ENCODE peak calls at places on chromosomes 7 and 10, in seven cellular contexts. L, R, Z, C, V, Y and N are unnamed samples. For H3K4me1, the result is how much of the 10 kb centered on the place peaks cover.

GRCh38 chr10:48450233-48450810 is 143.8 kb downstream of the MAPK8 start:
- DNase-seq in C (no peak), Z (no peak), L (peak), V (no peak), Y (no peak), R (no peak), N (no peak)

GRCh38 chr10:46226900-46227558 is 59.8 kb upstream of the ANTXRL start:
- DNase-seq in L (peak), V (no peak), C (no peak), Z (no peak), R (no peak), Y (no peak), N (no peak)

GRCh38 chr7:2526659-2527504 is 7.3 kb downstream of the LFNG start:
- DNase-seq in R (no peak), Z (no peak), L (no peak), V (no peak), Y (no peak), C (no peak), N (no peak)

GRCh38 chr7:116524609-116525297 is at the start of gene CAV1:
- DNase-seq in L (peak), Z (peak), C (peak), V (peak), R (no peak), Y (peak), N (peak)

GRCh38 chr7:91407942-91408341 is 143.7 kb downstream of the FZD1 start:
- DNase-seq in Y (no peak), V (no peak), Z (no peak), C (no peak), R (no peak), L (no peak), N (no peak)

GRCh38 chr7:108002726-108003590 is at the start of gene LAMB1:
- DNase-seq in V (peak), R (no peak), Z (peak), C (peak), Y (no peak), L (peak), N (peak)

GRCh38 chr10:10294801-10295515 is 722.7 kb upstream of the CELF2 start:
- DNase-seq in Y (no peak), L (no peak), C (no peak), R (no peak), Z (no peak), V (no peak), N (no peak)

GRCh38 chr7:69373171-69374035 is 224.9 kb upstream of the AUTS2 start:
- DNase-seq in Y (no peak), C (peak), Z (no peak), R (no peak), L (no peak), V (no peak), N (peak)

GRCh38 chr10:118286051-118286838 is 55.9 kb downstream of the FAM204A start:
- DNase-seq in Y (no peak), V (no peak), R (no peak), Z (no peak), L (no peak), C (no peak), N (no peak)

GRCh38 chr7:12327922-12328321 is 75.7 kb downstream of the VWDE start:
- DNase-seq in Z (no peak), Y (no peak), L (no peak), R (no peak), C (no peak), V (no peak), N (no peak)

GRCh38 chr10:43945908-43946307 is 297.2 kb upstream of the ZNF32 start:
- DNase-seq in C (no peak), Y (no peak), L (no peak), R (no peak), V (no peak), Z (no peak), N (no peak)

GRCh38 chr10:52379287-52379686 is 65.2 kb downstream of the DKK1 start:
- DNase-seq in Z (no peak), R (no peak), C (no peak), L (no peak), V (peak), Y (no peak), N (no peak)

GRCh38 chr10:86553639-86554038 is 32.0 kb upstream of the WAPL start:
- DNase-seq in Y (no peak), V (no peak), L (no peak), R (no peak), C (no peak), Z (no peak), N (no peak)

GRCh38 chr10:6513509-6513908 is 66.6 kb downstream of the PRKCQ start:
- DNase-seq in Y (no peak), L (no peak), Z (no peak), V (no peak), R (no peak), C (no peak), N (no peak)

GRCh38 chr10:100485336-100485735 is 22.5 kb downstream of the WNT8B start:
- DNase-seq in V (no peak), C (no peak), Y (no peak), L (peak), Z (no peak), R (no peak), N (no peak)

GRCh38 chr10:32393942-32394341 is 47.0 kb upstream of the EPC1 start:
- DNase-seq in Y (no peak), V (no peak), L (no peak), R (no peak), Z (no peak), C (no peak), N (no peak)

GRCh38 chr10:25725917-25726716 is 207.9 kb upstream of the MYO3A start:
- DNase-seq in L (no peak), Y (peak), R (no peak), V (peak), Z (peak), C (peak), N (peak)

GRCh38 chr10:128013626-128014025 is 106.7 kb downstream of the PTPRE start:
- DNase-seq in C (no peak), Y (peak), L (no peak), V (peak), R (no peak), Z (peak), N (no peak)

GRCh38 chr7:68725843-68726242 is 872.4 kb upstream of the AUTS2 start:
- DNase-seq in L (no peak), C (no peak), Z (no peak), R (no peak), V (no peak), Y (no peak), N (no peak)

GRCh38 chr10:46539596-46540411 is 16.7 kb downstream of the GPRIN2 start:
- DNase-seq in V (no peak), Z (no peak), C (peak), R (no peak), Y (no peak), L (no peak), N (peak)

GRCh38 chr7:101832205-101832631 is 14.8 kb downstream of the CUX1 start:
- DNase-seq in Z (no peak), V (no peak), R (no peak), C (no peak), L (no peak), Y (no peak), N (no peak)

GRCh38 chr10:53597835-53598251 is 825.3 kb upstream of the MBL2 start:
- DNase-seq in Z (no peak), V (peak), Y (no peak), L (no peak), R (no peak), C (no peak), N (no peak)

GRCh38 chr10:64219271-64220025 is 698.2 kb downstream of the REEP3 start:
- DNase-seq in L (no peak), Y (peak), C (no peak), Z (no peak), R (no peak), V (no peak), N (no peak)

GRCh38 chr7:76318488-76319353 is 16.2 kb downstream of the HSPB1 start:
- DNase-seq in R (peak), Z (peak), Y (peak), C (peak), L (no peak), V (peak), N (peak)

GRCh38 chr10:12961416-12961815 is 40.1 kb downstream of the CCDC3 start:
- DNase-seq in Z (no peak), C (no peak), L (no peak), V (no peak), Y (no peak), R (no peak), N (no peak)

GRCh38 chr7:9488555-9488954 is 1055.1 kb downstream of the NXPH1 start:
- DNase-seq in Z (peak), Y (peak), L (no peak), C (peak), V (peak), R (no peak), N (peak)

GRCh38 chr7:28799619-28800018 is 158.5 kb downstream of the TRIL start:
- DNase-seq in Z (no peak), R (no peak), V (no peak), L (no peak), Y (no peak), C (peak), N (no peak)

GRCh38 chr7:111083423-111083822 is 7.5 kb upstream of the LRRN3 start:
- DNase-seq in Y (peak), C (peak), L (no peak), R (peak), Z (no peak), V (no peak), N (peak)

GRCh38 chr10:62844280-62845011 is 28.3 kb upstream of the EGR2 start:
- DNase-seq in L (no peak), C (peak), V (no peak), Y (no peak), Z (peak), R (no peak), N (peak)

GRCh38 chr7:23044581-23044980 is 30.7 kb upstream of the HYCC1 start:
- DNase-seq in R (no peak), Z (no peak), L (no peak), C (no peak), V (no peak), Y (no peak), N (no peak)

GRCh38 chr7:70857793-70858545 is 274.0 kb upstream of the GALNT17 start:
- DNase-seq in L (no peak), C (no peak), Z (no peak), V (no peak), Y (no peak), R (no peak), N (no peak)

GRCh38 chr7:114575098-114575497 is 160.5 kb downstream of the FOXP2 start:
- DNase-seq in C (no peak), L (no peak), V (no peak), R (no peak), Y (no peak), Z (no peak), N (no peak)

GRCh38 chr10:119616879-119617580 is 20.3 kb upstream of the TIAL1 start:
- DNase-seq in C (peak), Z (no peak), R (no peak), Y (peak), V (no peak), L (peak), N (peak)

GRCh38 chr7:138753611-138754010 is 44.2 kb upstream of the TMEM213 start:
- DNase-seq in R (no peak), V (no peak), L (no peak), C (no peak), Y (peak), Z (no peak), N (no peak)

GRCh38 chr10:88111294-88111693 is 247.9 kb downstream of the PTEN start:
- DNase-seq in V (no peak), Y (no peak), R (no peak), Z (no peak), C (no peak), L (no peak), N (no peak)
- H3K4me1 ChIP-seq in V (under half), Y (under half), R (half or more), Z (under half), C (under half), L (under half), N (under half)

GRCh38 chr7:17447728-17448478 is 149.5 kb downstream of the AHR start:
- DNase-seq in L (no peak), R (no peak), Z (no peak), Y (no peak), V (peak), C (no peak), N (peak)
- H3K4me2 ChIP-seq in L (no peak), R (no peak), Z (no peak), Y (no peak), V (no peak), C (no peak), N (no peak)

GRCh38 chr7:128034830-128035229 is 3.6 kb upstream of the LRRC4 start:
- DNase-seq in Z (no peak), R (no peak), L (no peak), C (no peak), Y (peak), V (no peak), N (no peak)
- H3K4me1 ChIP-seq in Z (under half), R (under half), L (under half), C (under half), Y (half or more), V (under half), N (under half)

DNA sequence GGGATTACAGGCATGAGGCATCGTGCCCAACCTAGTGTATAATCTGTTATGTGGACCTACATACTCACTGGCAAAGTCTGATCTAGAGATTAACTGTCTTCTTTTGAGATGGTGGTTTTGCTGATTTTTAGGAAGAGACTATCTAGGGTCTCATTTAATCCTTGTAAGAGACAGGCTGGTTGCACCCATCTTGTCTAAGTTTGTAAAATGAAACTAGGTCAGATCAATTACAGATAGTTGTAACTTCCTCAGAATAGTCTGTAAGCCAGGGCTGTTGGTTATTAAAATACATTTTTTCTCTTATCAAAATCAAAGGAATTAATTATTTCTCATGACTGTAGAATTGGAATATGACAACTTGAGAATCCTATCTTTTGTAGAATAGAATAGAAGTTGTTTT is 64.6 kb upstream of the RPA3 start:
- DNase-seq in L (no peak), R (no peak), Z (no peak), C (no peak), Y (no peak), V (no peak), N (no peak)
- H3K4me2 ChIP-seq in L (no peak), R (no peak), Z (no peak), C (no peak), Y (no peak), V (no peak), N (no peak)

GRCh38 chr10:72012801-72013200 is 48.6 kb downstream of the CHST3 start:
- DNase-seq in L (no peak), Y (no peak), R (no peak), Z (no peak), C (no peak), V (no peak), N (no peak)
- H3K4me1 ChIP-seq in L (under half), Y (under half), R (under half), Z (under half), C (under half), V (under half), N (under half)

GRCh38 chr10:26829810-26830515 is 30.8 kb downstream of the ABI1 start:
- DNase-seq in Z (no peak), R (no peak), Y (peak), L (no peak), C (no peak), V (no peak), N (no peak)
- H3K4me2 ChIP-seq in Z (no peak), R (peak), Y (peak), L (no peak), C (no peak), V (no peak), N (no peak)

DNA sequence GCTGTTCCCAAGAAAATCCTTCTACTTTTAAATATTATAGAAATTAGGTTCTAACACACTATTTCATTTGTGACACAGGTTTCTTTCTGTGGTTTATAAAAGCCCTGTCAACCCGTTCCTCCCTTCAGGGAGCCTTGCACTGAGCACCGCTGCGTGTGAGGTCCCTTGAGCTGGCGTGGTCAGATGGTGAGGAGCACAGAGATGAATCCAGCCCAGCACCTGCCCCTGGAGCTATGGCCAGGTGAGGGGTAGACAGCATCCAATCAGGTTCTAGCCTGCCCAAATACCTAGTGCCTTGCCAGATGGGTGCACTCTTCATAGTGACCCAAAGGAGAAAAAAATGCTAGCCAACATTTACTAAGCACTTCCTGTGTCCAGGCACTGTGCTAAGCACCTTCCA is 15.7 kb downstream of the ZCCHC24 start:
- DNase-seq in V (no peak), R (no peak), C (no peak), L (no peak), Z (no peak), Y (no peak), N (no peak)
- H3K4me1 ChIP-seq in V (under half), R (under half), C (under half), L (under half), Z (under half), Y (under half), N (under half)

GRCh38 chr10:125231116-125231812 is 70.9 kb upstream of the CTBP2 start:
- DNase-seq in Y (no peak), V (peak), L (no peak), R (no peak), Z (peak), C (peak), N (peak)
- H3K4me2 ChIP-seq in Y (no peak), V (peak), L (no peak), R (no peak), Z (peak), C (peak), N (peak)

GRCh38 chr10:110868981-110869380 is 2.7 kb upstream of the PDCD4 start:
- DNase-seq in Y (no peak), C (no peak), L (no peak), Z (no peak), R (no peak), V (no peak), N (no peak)
- H3K4me1 ChIP-seq in Y (under half), C (under half), L (under half), Z (under half), R (half or more), V (under half), N (under half)

GRCh38 chr7:47596502-47597202 is 14.7 kb upstream of the TNS3 start:
- DNase-seq in V (peak), R (no peak), Y (no peak), C (peak), L (no peak), Z (no peak), N (peak)
- H3K4me2 ChIP-seq in V (peak), R (no peak), Y (no peak), C (no peak), L (no peak), Z (no peak), N (no peak)